ENCODE peak calls at places on chromosomes 16 and 17, in four cellular contexts. One of them, this sample, is unnamed.

GRCh38 chr16:85754403-85754802 is 3.5 kb upstream of the C16orf74 start:
- DNase-seq in activated B cell treated with CpG ODN at 0.5 μM for 24 hours: peak
- DNase-seq in mucosa of gallbladder: no peak
- DNase-seq in stimulated activated CD4-positive, alpha-beta T cell treated with anti-CD3 and anti-CD28 coated beads, Interleukin-1b, Interleukin-23, amount 100 ng/mL, for 24 hours: no peak
- DNase-seq in this sample: no peak

GRCh38 chr17:44331249-44331760 is 6.7 kb upstream of the SLC25A39 start:
- DNase-seq in activated B cell treated with CpG ODN at 0.5 μM for 24 hours: no peak
- DNase-seq in mucosa of gallbladder: peak
- DNase-seq in stimulated activated CD4-positive, alpha-beta T cell treated with anti-CD3 and anti-CD28 coated beads, Interleukin-1b, Interleukin-23, amount 100 ng/mL, for 24 hours: peak
- DNase-seq in this sample: peak

GRCh38 chr17:79393358-79394038 is 217.4 kb downstream of the RBFOX3 start:
- DNase-seq in activated B cell treated with CpG ODN at 0.5 μM for 24 hours: peak
- DNase-seq in mucosa of gallbladder: peak
- DNase-seq in stimulated activated CD4-positive, alpha-beta T cell treated with anti-CD3 and anti-CD28 coated beads, Interleukin-1b, Interleukin-23, amount 100 ng/mL, for 24 hours: peak
- DNase-seq in this sample: peak

GRCh38 chr17:15894258-15894657 is 50.7 kb upstream of the ADORA2B start:
- DNase-seq in activated B cell treated with CpG ODN at 0.5 μM for 24 hours: no peak
- DNase-seq in mucosa of gallbladder: no peak
- DNase-seq in stimulated activated CD4-positive, alpha-beta T cell treated with anti-CD3 and anti-CD28 coated beads, Interleukin-1b, Interleukin-23, amount 100 ng/mL, for 24 hours: no peak
- DNase-seq in this sample: no peak

GRCh38 chr17:38891441-38891840 is 21.6 kb downstream of the LASP1 start:
- DNase-seq in activated B cell treated with CpG ODN at 0.5 μM for 24 hours: no peak
- DNase-seq in mucosa of gallbladder: no peak
- DNase-seq in stimulated activated CD4-positive, alpha-beta T cell treated with anti-CD3 and anti-CD28 coated beads, Interleukin-1b, Interleukin-23, amount 100 ng/mL, for 24 hours: no peak
- DNase-seq in this sample: no peak

GRCh38 chr17:67575325-67575724 is 142.4 kb upstream of the NOL11 start:
- DNase-seq in activated B cell treated with CpG ODN at 0.5 μM for 24 hours: no peak
- DNase-seq in mucosa of gallbladder: peak
- DNase-seq in stimulated activated CD4-positive, alpha-beta T cell treated with anti-CD3 and anti-CD28 coated beads, Interleukin-1b, Interleukin-23, amount 100 ng/mL, for 24 hours: no peak
- DNase-seq in this sample: peak

GRCh38 chr17:28807925-28808641 is 34.5 kb downstream of the FAM222B start:
- DNase-seq in activated B cell treated with CpG ODN at 0.5 μM for 24 hours: no peak
- DNase-seq in mucosa of gallbladder: no peak
- DNase-seq in stimulated activated CD4-positive, alpha-beta T cell treated with anti-CD3 and anti-CD28 coated beads, Interleukin-1b, Interleukin-23, amount 100 ng/mL, for 24 hours: no peak
- DNase-seq in this sample: no peak

GRCh38 chr16:21973945-21974344 is 20.8 kb downstream of the UQCRC2 start:
- DNase-seq in activated B cell treated with CpG ODN at 0.5 μM for 24 hours: no peak
- DNase-seq in mucosa of gallbladder: no peak
- DNase-seq in stimulated activated CD4-positive, alpha-beta T cell treated with anti-CD3 and anti-CD28 coated beads, Interleukin-1b, Interleukin-23, amount 100 ng/mL, for 24 hours: no peak
- DNase-seq in this sample: no peak

GRCh38 chr17:21378553-21378952 is 2.4 kb downstream of the KCNJ12 start:
- DNase-seq in activated B cell treated with CpG ODN at 0.5 μM for 24 hours: no peak
- DNase-seq in mucosa of gallbladder: no peak
- DNase-seq in stimulated activated CD4-positive, alpha-beta T cell treated with anti-CD3 and anti-CD28 coated beads, Interleukin-1b, Interleukin-23, amount 100 ng/mL, for 24 hours: no peak
- DNase-seq in this sample: no peak

GRCh38 chr17:33854596-33854995 is 400.5 kb upstream of the CCL2 start:
- DNase-seq in activated B cell treated with CpG ODN at 0.5 μM for 24 hours: no peak
- DNase-seq in mucosa of gallbladder: no peak
- DNase-seq in stimulated activated CD4-positive, alpha-beta T cell treated with anti-CD3 and anti-CD28 coated beads, Interleukin-1b, Interleukin-23, amount 100 ng/mL, for 24 hours: no peak
- DNase-seq in this sample: no peak

GRCh38 chr17:48728232-48729231 is at the start of gene HOXB13:
- DNase-seq in activated B cell treated with CpG ODN at 0.5 μM for 24 hours: no peak
- DNase-seq in mucosa of gallbladder: no peak
- DNase-seq in stimulated activated CD4-positive, alpha-beta T cell treated with anti-CD3 and anti-CD28 coated beads, Interleukin-1b, Interleukin-23, amount 100 ng/mL, for 24 hours: peak
- DNase-seq in this sample: peak

GRCh38 chr17:76350463-76350862 is 3.3 kb downstream of the PRPSAP1 start:
- DNase-seq in activated B cell treated with CpG ODN at 0.5 μM for 24 hours: no peak
- DNase-seq in mucosa of gallbladder: no peak
- DNase-seq in stimulated activated CD4-positive, alpha-beta T cell treated with anti-CD3 and anti-CD28 coated beads, Interleukin-1b, Interleukin-23, amount 100 ng/mL, for 24 hours: no peak
- DNase-seq in this sample: no peak

GRCh38 chr17:77322534-77323412 is 182.0 kb downstream of the SEC14L1 start:
- DNase-seq in activated B cell treated with CpG ODN at 0.5 μM for 24 hours: peak
- DNase-seq in mucosa of gallbladder: peak
- DNase-seq in stimulated activated CD4-positive, alpha-beta T cell treated with anti-CD3 and anti-CD28 coated beads, Interleukin-1b, Interleukin-23, amount 100 ng/mL, for 24 hours: no peak
- DNase-seq in this sample: peak

GRCh38 chr17:16304832-16305231 is 48.4 kb downstream of the CENPV start:
- DNase-seq in activated B cell treated with CpG ODN at 0.5 μM for 24 hours: no peak
- DNase-seq in mucosa of gallbladder: no peak
- DNase-seq in stimulated activated CD4-positive, alpha-beta T cell treated with anti-CD3 and anti-CD28 coated beads, Interleukin-1b, Interleukin-23, amount 100 ng/mL, for 24 hours: no peak
- DNase-seq in this sample: no peak

GRCh38 chr16:49767414-49767813 is 88.5 kb downstream of the ZNF423 start:
- DNase-seq in activated B cell treated with CpG ODN at 0.5 μM for 24 hours: no peak
- DNase-seq in mucosa of gallbladder: no peak
- DNase-seq in stimulated activated CD4-positive, alpha-beta T cell treated with anti-CD3 and anti-CD28 coated beads, Interleukin-1b, Interleukin-23, amount 100 ng/mL, for 24 hours: no peak
- DNase-seq in this sample: no peak

GRCh38 chr16:19062706-19063105 is 4.7 kb upstream of the COQ7 start:
- DNase-seq in activated B cell treated with CpG ODN at 0.5 μM for 24 hours: no peak
- DNase-seq in mucosa of gallbladder: no peak
- DNase-seq in stimulated activated CD4-positive, alpha-beta T cell treated with anti-CD3 and anti-CD28 coated beads, Interleukin-1b, Interleukin-23, amount 100 ng/mL, for 24 hours: no peak
- DNase-seq in this sample: no peak

GRCh38 chr17:80414508-80414802 is 512 bp upstream of the ENDOV start:
- DNase-seq in activated B cell treated with CpG ODN at 0.5 μM for 24 hours: no peak
- DNase-seq in mucosa of gallbladder: no peak
- DNase-seq in stimulated activated CD4-positive, alpha-beta T cell treated with anti-CD3 and anti-CD28 coated beads, Interleukin-1b, Interleukin-23, amount 100 ng/mL, for 24 hours: no peak
- DNase-seq in this sample: no peak

GRCh38 chr17:41571561-41572434 is at the start of gene KRT9:
- DNase-seq in activated B cell treated with CpG ODN at 0.5 μM for 24 hours: no peak
- DNase-seq in mucosa of gallbladder: no peak
- DNase-seq in stimulated activated CD4-positive, alpha-beta T cell treated with anti-CD3 and anti-CD28 coated beads, Interleukin-1b, Interleukin-23, amount 100 ng/mL, for 24 hours: no peak
- DNase-seq in this sample: no peak

GRCh38 chr16:46785076-46785845 is 37.1 kb upstream of the MYLK3 start:
- DNase-seq in activated B cell treated with CpG ODN at 0.5 μM for 24 hours: no peak
- DNase-seq in mucosa of gallbladder: no peak
- DNase-seq in stimulated activated CD4-positive, alpha-beta T cell treated with anti-CD3 and anti-CD28 coated beads, Interleukin-1b, Interleukin-23, amount 100 ng/mL, for 24 hours: no peak
- DNase-seq in this sample: no peak

GRCh38 chr17:44536090-44536960 is 21.0 kb upstream of the FZD2 start:
- DNase-seq in activated B cell treated with CpG ODN at 0.5 μM for 24 hours: no peak
- DNase-seq in mucosa of gallbladder: no peak
- DNase-seq in stimulated activated CD4-positive, alpha-beta T cell treated with anti-CD3 and anti-CD28 coated beads, Interleukin-1b, Interleukin-23, amount 100 ng/mL, for 24 hours: no peak
- DNase-seq in this sample: no peak